ENCODE peak calls at places on chromosomes 1 and 21, in eight cellular contexts. J is IMR-90, X is sigmoid colon, B is uterus, F is body of pancreas, C is Peyer's patch, M is K562, A is NB4. N is an unnamed sample.
A peak's percentile ranks its signal among the peaks of the same experiment; 100 is the strongest.

GRCh38 chr1:39409055-39409816 is 82.2 kb upstream of the BMP8A start:
- DNase-seq in J (peak; percentile 75), X (peak; percentile 80), B (peak; percentile 51), F (peak; percentile 53), C (peak; percentile 39), M (no peak), A (peak; percentile 74), N (peak; percentile 75)

GRCh38 chr21:44758141-44758561 is 43.5 kb downstream of the UBE2G2 start:
- DNase-seq in J (no peak), X (no peak), B (no peak), F (no peak), C (no peak), M (no peak), A (no peak), N (no peak)

GRCh38 chr1:94920061-94920460 is 6.8 kb downstream of the CNN3 start:
- DNase-seq in J (no peak), X (no peak), B (no peak), F (no peak), C (no peak), M (no peak), A (no peak), N (no peak)

GRCh38 chr1:100438789-100439188 is 86.5 kb downstream of the CDC14A start:
- DNase-seq in J (no peak), X (no peak), B (no peak), F (no peak), C (no peak), M (no peak), A (no peak), N (no peak)

GRCh38 chr1:151992345-151993083 is 1.1 kb downstream of the S100A10 start:
- DNase-seq in J (peak; percentile 87), X (peak; percentile 92), B (peak; percentile 74), F (peak; percentile 92), C (peak; percentile 39), M (peak; percentile 70), A (peak; percentile 90), N (peak; percentile 86)

GRCh38 chr1:158793604-158794003 is 12.6 kb upstream of the OR6N2 start:
- DNase-seq in J (no peak), X (no peak), B (no peak), F (no peak), C (no peak), M (peak; percentile 21), A (peak; percentile 52), N (no peak)

GRCh38 chr1:113199718-113200455 is 126.9 kb downstream of the LRIG2 start:
- DNase-seq in J (no peak), X (no peak), B (no peak), F (no peak), C (no peak), M (peak; percentile 18), A (no peak), N (no peak)

GRCh38 chr1:178724734-178725602 is at the start of gene RALGPS2:
- DNase-seq in J (peak; percentile 67), X (peak; percentile 82), B (peak; percentile 66), F (peak; percentile 69), C (peak; percentile 73), M (peak; percentile 89), A (peak; percentile 84), N (peak; percentile 86)

GRCh38 chr1:180503274-180503862 is 991 bp upstream of the ACBD6 start:
- DNase-seq in J (no peak), X (no peak), B (no peak), F (no peak), C (no peak), M (no peak), A (peak; percentile 64), N (no peak)

GRCh38 chr1:11740258-11741192 is 4.6 kb downstream of the AGTRAP start:
- DNase-seq in J (no peak), X (no peak), B (no peak), F (no peak), C (no peak), M (peak; percentile 50), A (peak; percentile 96), N (no peak)

GRCh38 chr1:92567211-92567868 is 80.6 kb upstream of the GFI1 start:
- DNase-seq in J (peak; percentile 88), X (no peak), B (no peak), F (no peak), C (no peak), M (no peak), A (peak; percentile 13), N (no peak)

GRCh38 chr1:68379085-68379478 is 70.7 kb downstream of the RPE65 start:
- DNase-seq in J (no peak), X (no peak), B (no peak), F (no peak), C (no peak), M (no peak), A (no peak), N (no peak)

GRCh38 chr1:85865183-85865582 is 156.9 kb upstream of the ZNHIT6 start:
- DNase-seq in J (peak; percentile 12), X (no peak), B (no peak), F (no peak), C (no peak), M (no peak), A (no peak), N (no peak)

GRCh38 chr1:7497107-7497637 is 273.9 kb upstream of the VAMP3 start:
- DNase-seq in J (no peak), X (no peak), B (no peak), F (no peak), C (no peak), M (no peak), A (no peak), N (no peak)

GRCh38 chr1:159009704-159010361 is at the start of gene IFI16:
- DNase-seq in J (peak; percentile 96), X (peak; percentile 69), B (peak; percentile 49), F (peak; percentile 35), C (peak; percentile 73), M (no peak), A (peak; percentile 88), N (no peak)

GRCh38 chr21:35265170-35265877 is 216.2 kb upstream of the RUNX1 start:
- DNase-seq in J (peak; percentile 79), X (no peak), B (no peak), F (no peak), C (no peak), M (no peak), A (no peak), N (no peak)

DNA sequence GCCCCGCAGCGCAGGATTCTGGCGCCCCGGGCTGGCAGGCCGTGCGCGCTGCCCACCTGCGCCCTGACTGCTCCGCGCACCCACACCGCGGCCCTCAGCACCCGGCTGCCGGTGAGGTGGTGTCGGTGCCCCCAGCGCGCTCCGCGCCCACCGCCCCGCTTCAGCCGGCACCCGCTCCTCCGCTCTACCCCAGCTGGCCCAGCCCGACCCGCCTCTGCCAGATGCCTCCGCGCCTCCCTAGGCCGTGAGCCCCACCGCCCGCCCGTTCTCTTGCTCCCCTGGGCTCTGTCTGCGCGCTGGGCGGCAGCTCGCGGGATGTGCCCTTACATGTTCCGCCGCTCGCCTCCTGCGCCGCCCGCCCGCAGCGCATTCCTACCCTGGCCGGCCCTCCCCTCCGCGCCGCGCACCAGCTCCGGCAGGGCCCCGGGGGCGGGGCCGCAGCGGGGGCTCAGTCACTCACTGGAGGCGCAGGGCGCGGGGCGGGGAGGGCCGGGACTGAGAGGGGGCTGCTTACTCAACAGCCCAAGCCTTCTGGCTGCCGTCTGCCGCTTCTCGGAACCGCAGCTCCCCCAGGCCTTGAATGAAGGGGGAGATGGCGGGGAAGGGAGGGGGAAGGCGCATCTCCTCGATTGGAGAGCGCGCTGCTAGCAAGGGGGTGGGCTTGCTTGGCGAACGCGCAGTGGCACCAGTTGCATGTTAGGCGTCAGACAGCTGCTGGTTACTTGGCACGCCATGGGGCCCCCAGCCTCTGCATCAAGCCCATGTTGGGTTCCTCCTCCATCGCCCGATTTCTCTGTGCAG is at the start of gene PHLDA3:
- DNase-seq in J (peak; percentile 93), X (peak; percentile 98), B (peak; percentile 96), F (peak; percentile 84), C (peak; percentile 30), M (peak; percentile 77), A (peak; percentile 72), N (peak; percentile 88)
- TF ChIP-seq POLR2A in J (peak; percentile 95), X (peak; percentile 92), B (peak; percentile 89), F (peak; percentile 77), C (peak; percentile 26), M (no peak), A (no peak), N (no peak)

GRCh38 chr1:154598871-154599635 is 8.9 kb downstream of the ADAR start:
- DNase-seq in J (peak; percentile 53), X (no peak), B (no peak), F (no peak), C (no peak), M (no peak), A (no peak), N (no peak)
- TF ChIP-seq POLR2A in J (no peak), X (no peak), B (no peak), F (no peak), C (no peak), M (no peak), A (no peak), N (no peak)

GRCh38 chr1:201939271-201939973 is 6.9 kb downstream of the LMOD1 start:
- DNase-seq in J (no peak), X (no peak), B (no peak), F (no peak), C (no peak), M (peak; percentile 28), A (no peak), N (no peak)

GRCh38 chr1:201942129-201942495 is 4.2 kb downstream of the LMOD1 start:
- DNase-seq in J (no peak), X (no peak), B (no peak), F (no peak), C (no peak), M (no peak), A (no peak), N (no peak)

GRCh38 chr1:201944002-201944401 is 2.3 kb downstream of the LMOD1 start:
- DNase-seq in J (no peak), X (no peak), B (no peak), F (no peak), C (no peak), M (no peak), A (no peak), N (no peak)

GRCh38 chr1:201938440-201939005 is 7.8 kb downstream of the LMOD1 start:
- DNase-seq in J (no peak), X (no peak), B (no peak), F (no peak), C (no peak), M (no peak), A (no peak), N (no peak)

GRCh38 chr1:201941420-201942128 is 4.8 kb downstream of the LMOD1 start:
- DNase-seq in J (no peak), X (no peak), B (no peak), F (no peak), C (no peak), M (peak; percentile 84), A (no peak), N (no peak)
- TF ChIP-seq POLR2A in J (no peak), X (no peak), B (no peak), F (no peak), C (no peak), M (peak; percentile 80), A (no peak), N (no peak)

GRCh38 chr1:47840338-47840737 is 156.8 kb downstream of the TRABD2B start:
- DNase-seq in J (no peak), X (peak; percentile 8), B (no peak), F (peak; percentile 56), C (no peak), M (no peak), A (no peak), N (no peak)
- TF ChIP-seq POLR2A in J (no peak), X (no peak), B (no peak), F (no peak), C (no peak), M (no peak), A (no peak), N (no peak)

GRCh38 chr1:3625151-3625907 is 514 bp downstream of the TPRG1L start:
- DNase-seq in J (peak; percentile 39), X (peak; percentile 75), B (no peak), F (peak; percentile 54), C (peak; percentile 26), M (peak; percentile 81), A (peak; percentile 30), N (no peak)
- TF ChIP-seq POLR2A in J (no peak), X (no peak), B (no peak), F (no peak), C (peak; percentile 76), M (no peak), A (no peak), N (no peak)

N was measured in heart left ventricle.